ENCODE peak calls at places on chromosome 3, in nine cellular contexts. Y, Q, S, N, I, T, W, G and Z are unnamed samples.

GRCh38 chr3:64290864-64291263 is 65.6 kb upstream of the PRICKLE2 start:
- DNase-seq in Y (no peak), Q (no peak), S (no peak), N (no peak), I (no peak), T (no peak), W (no peak), G (no peak), Z (no peak)

GRCh38 chr3:31341130-31341529 is 191.6 kb upstream of the STT3B start:
- DNase-seq in Y (no peak), Q (no peak), S (no peak), N (no peak), I (no peak), T (no peak), W (no peak), G (peak; percentile 15), Z (no peak)

GRCh38 chr3:138089091-138089490 is 26.3 kb downstream of the DZIP1L start:
- DNase-seq in Y (peak; percentile 80), Q (peak; percentile 41), S (no peak), N (no peak), I (no peak), T (no peak), W (no peak), G (no peak), Z (no peak)

GRCh38 chr3:188584162-188584529 is 430.2 kb downstream of the LPP start:
- DNase-seq in Y (peak; percentile 80), Q (peak; percentile 12), S (no peak), N (no peak), I (no peak), T (no peak), W (no peak), G (no peak), Z (no peak)

GRCh38 chr3:156187146-156187769 is 66.9 kb downstream of the KCNAB1 start:
- DNase-seq in Y (peak; percentile 62), Q (peak; percentile 33), S (no peak), N (no peak), I (no peak), T (no peak), W (no peak), G (no peak), Z (no peak)

GRCh38 chr3:94433811-94434210 is 370.9 kb downstream of the NSUN3 start:
- DNase-seq in Y (peak; percentile 37), Q (no peak), S (no peak), N (no peak), I (no peak), T (no peak), W (no peak), G (no peak), Z (no peak)

GRCh38 chr3:122076414-122077292 is 21.5 kb downstream of the CD86 start:
- DNase-seq in Y (no peak), Q (no peak), S (no peak), N (no peak), I (no peak), T (no peak), W (no peak), G (no peak), Z (no peak)

GRCh38 chr3:144771401-144771870 is 799.8 kb downstream of the DIPK2A start:
- DNase-seq in Y (no peak), Q (no peak), S (no peak), N (no peak), I (no peak), T (no peak), W (no peak), G (no peak), Z (no peak)

GRCh38 chr3:154144825-154145465 is 23.8 kb downstream of the ARHGEF26 start:
- DNase-seq in Y (peak; percentile 51), Q (no peak), S (no peak), N (no peak), I (no peak), T (no peak), W (no peak), G (no peak), Z (no peak)

GRCh38 chr3:186025161-186025560 is 83.7 kb downstream of the ETV5 start:
- DNase-seq in Y (peak; percentile 84), Q (no peak), S (no peak), N (no peak), I (no peak), T (no peak), W (no peak), G (no peak), Z (peak; percentile 85)

GRCh38 chr3:66755924-66756323 is 242.2 kb upstream of the KBTBD8 start:
- DNase-seq in Y (no peak), Q (no peak), S (no peak), N (no peak), I (no peak), T (no peak), W (no peak), G (no peak), Z (no peak)

GRCh38 chr3:151391715-151392114 is 7.2 kb upstream of the P2RY12 start:
- DNase-seq in Y (no peak), Q (no peak), S (no peak), N (no peak), I (no peak), T (no peak), W (no peak), G (no peak), Z (no peak)

GRCh38 chr3:140816372-140816771 is 125.3 kb upstream of the SLC25A36 start:
- DNase-seq in Y (no peak), Q (no peak), S (no peak), N (no peak), I (no peak), T (no peak), W (no peak), G (no peak), Z (no peak)

GRCh38 chr3:11845661-11846060 is 1.0 kb downstream of the TAMM41 start:
- DNase-seq in Y (no peak), Q (no peak), S (no peak), N (no peak), I (no peak), T (no peak), W (no peak), G (no peak), Z (no peak)

GRCh38 chr3:32522682-32523081 is 20.0 kb upstream of the CMTM6 start:
- DNase-seq in Y (no peak), Q (no peak), S (no peak), N (no peak), I (no peak), T (no peak), W (no peak), G (no peak), Z (no peak)

GRCh38 chr3:189419022-189419421 is 212.2 kb upstream of the TP63 start:
- DNase-seq in Y (no peak), Q (no peak), S (no peak), N (no peak), I (no peak), T (no peak), W (no peak), G (no peak), Z (no peak)

GRCh38 chr3:179037361-179037760 is 34.2 kb downstream of the ZMAT3 start:
- DNase-seq in Y (peak; percentile 70), Q (peak; percentile 91), S (peak; percentile 78), N (peak; percentile 39), I (no peak), T (no peak), W (no peak), G (no peak), Z (peak; percentile 91)

GRCh38 chr3:143897558-143898305 is 49.5 kb upstream of the SLC9A9 start:
- DNase-seq in Y (peak; percentile 49), Q (no peak), S (no peak), N (no peak), I (no peak), T (no peak), W (no peak), G (no peak), Z (no peak)

GRCh38 chr3:194736277-194736895 is 50.7 kb downstream of the FAM43A start:
- DNase-seq in Y (no peak), Q (no peak), S (no peak), N (no peak), I (no peak), T (no peak), W (no peak), G (no peak), Z (no peak)

GRCh38 chr3:194308635-194309213 is 42.4 kb downstream of the CPN2 start:
- DNase-seq in Y (no peak), Q (no peak), S (peak; percentile 63), N (no peak), I (no peak), T (no peak), W (no peak), G (no peak), Z (no peak)

GRCh38 chr3:6861331-6861988 is 545 bp downstream of the GRM7 start:
- DNase-seq in Y (no peak), Q (no peak), S (no peak), N (no peak), I (no peak), T (no peak), W (no peak), G (no peak), Z (no peak)

GRCh38 chr3:124791142-124791541 is 60.9 kb downstream of the UMPS start:
- DNase-seq in Y (peak; percentile 17), Q (no peak), S (peak; percentile 15), N (no peak), I (no peak), T (no peak), W (no peak), G (no peak), Z (no peak)

GRCh38 chr3:60363817-60364216 is 887.4 kb downstream of the FHIT start:
- DNase-seq in Y (peak; percentile 72), Q (no peak), S (no peak), N (no peak), I (no peak), T (no peak), W (no peak), G (no peak), Z (no peak)

GRCh38 chr3:113717818-113718217 is 21.4 kb upstream of the USF3 start:
- DNase-seq in Y (no peak), Q (no peak), S (no peak), N (no peak), I (no peak), T (no peak), W (no peak), G (no peak), Z (no peak)
- TF ChIP-seq POLR2A in Y (no peak), Q (no peak), S (no peak), N (no peak), I (no peak), T (peak; percentile 23), W (no peak), G (no peak), Z (no peak)

GRCh38 chr3:131370935-131371698 is 10.5 kb upstream of the NUDT16 start:
- DNase-seq in Y (no peak), Q (no peak), S (no peak), N (no peak), I (no peak), T (no peak), W (no peak), G (no peak), Z (peak; percentile 31)
- TF ChIP-seq POLR2A in Y (no peak), Q (no peak), S (no peak), N (no peak), I (no peak), T (no peak), W (no peak), G (no peak), Z (no peak)

GRCh38 chr3:58693929-58694850 is 27.6 kb upstream of the FAM3D start:
- DNase-seq in Y (no peak), Q (no peak), S (no peak), N (no peak), I (no peak), T (no peak), W (no peak), G (no peak), Z (peak; percentile 23)
- TF ChIP-seq POLR2A in Y (no peak), Q (no peak), S (no peak), N (no peak), I (no peak), T (no peak), W (no peak), G (no peak), Z (no peak)

GRCh38 chr3:58048301-58048700 is 40.1 kb downstream of the FLNB start:
- DNase-seq in Y (no peak), Q (no peak), S (no peak), N (no peak), I (no peak), T (no peak), W (no peak), G (peak; percentile 48), Z (no peak)
- TF ChIP-seq POLR2A in Y (no peak), Q (no peak), S (no peak), N (no peak), I (no peak), T (no peak), W (no peak), G (no peak), Z (no peak)